ENCODE peak calls at places on chromosome 20, in nine cellular contexts. E, B, Y, X, S, U, M, O and Z are unnamed samples.

GRCh38 chr20:45771182-45771759 is 20.4 kb downstream of the WFDC3 start:
- DNase-seq in U (peak), X (peak), Y (peak), O (peak), B (peak), M (peak), S (peak), E (peak), Z (peak)

GRCh38 chr20:5489596-5489995 is 172.8 kb upstream of the PROKR2 start:
- DNase-seq in M (no peak), B (no peak), X (no peak), O (no peak), S (no peak), U (no peak), Y (no peak), E (no peak), Z (no peak)

GRCh38 chr20:19260412-19261090 is 48.1 kb downstream of the SLC24A3 start:
- DNase-seq in Y (no peak), U (no peak), M (no peak), S (no peak), O (no peak), B (no peak), E (no peak), X (no peak), Z (no peak)

GRCh38 chr20:44084891-44085290 is 102.1 kb downstream of the JPH2 start:
- DNase-seq in B (no peak), X (no peak), E (no peak), U (no peak), M (no peak), S (peak), O (no peak), Y (no peak), Z (no peak)

GRCh38 chr20:986733-987355 is 15.3 kb downstream of the RSPO4 start:
- DNase-seq in S (no peak), E (no peak), O (no peak), M (no peak), U (no peak), Y (no peak), X (no peak), B (no peak), Z (no peak)

GRCh38 chr20:53643031-53643832 is 49.6 kb upstream of the ZNF217 start:
- DNase-seq in M (no peak), Y (no peak), B (peak), O (no peak), X (no peak), E (peak), U (peak), S (no peak), Z (no peak)

GRCh38 chr20:14291502-14291901 is 45.9 kb downstream of the FLRT3 start:
- DNase-seq in Y (no peak), X (no peak), O (no peak), M (no peak), B (no peak), E (no peak), S (no peak), U (no peak), Z (no peak)

GRCh38 chr20:18587665-18588553 is at the start of gene DTD1:
- DNase-seq in X (peak), E (peak), O (peak), U (peak), B (peak), M (peak), Y (peak), S (peak), Z (peak)

GRCh38 chr20:46255440-46256104 is 52.7 kb downstream of the CDH22 start:
- DNase-seq in S (peak), M (peak), E (peak), O (peak), B (peak), X (peak), Y (peak), U (peak), Z (peak)

GRCh38 chr20:44805991-44806729 is 4.2 kb downstream of the RIMS4 start:
- DNase-seq in M (peak), O (no peak), E (no peak), B (no peak), Y (peak), S (no peak), U (peak), X (peak), Z (peak)

GRCh38 chr20:32007787-32008616 is 2.2 kb upstream of the CCM2L start:
- DNase-seq in M (no peak), E (no peak), B (no peak), Y (peak), O (no peak), X (peak), U (no peak), S (no peak), Z (no peak)

GRCh38 chr20:18983796-18984195 is 170.2 kb downstream of the SCP2D1 start:
- DNase-seq in Y (no peak), E (no peak), B (no peak), O (no peak), X (no peak), S (no peak), U (no peak), M (no peak), Z (no peak)

GRCh38 chr20:483791-484644 is 21.7 kb upstream of the TBC1D20 start:
- DNase-seq in B (no peak), E (no peak), S (no peak), Y (peak), U (no peak), M (peak), X (no peak), O (no peak), Z (no peak)

GRCh38 chr20:46978871-46979536 is 84.4 kb downstream of the EYA2 start:
- DNase-seq in E (no peak), X (no peak), B (no peak), M (no peak), Y (no peak), S (peak), U (no peak), O (no peak), Z (no peak)

GRCh38 chr20:47598911-47599745 is 97.4 kb downstream of the NCOA3 start:
- DNase-seq in O (no peak), B (no peak), E (no peak), X (no peak), Y (no peak), M (no peak), U (no peak), S (no peak), Z (no peak)

GRCh38 chr20:25553819-25554296 is 31.5 kb downstream of the NINL start:
- DNase-seq in X (no peak), M (peak), Y (no peak), E (no peak), O (peak), S (no peak), U (peak), B (no peak), Z (no peak)

GRCh38 chr20:12371955-12372354 is 454.3 kb downstream of the BTBD3 start:
- DNase-seq in O (no peak), Y (no peak), U (no peak), S (no peak), X (no peak), M (no peak), E (no peak), B (no peak), Z (no peak)

GRCh38 chr20:39607124-39607523 is 645.0 kb downstream of the DHX35 start:
- DNase-seq in E (no peak), U (no peak), B (no peak), O (no peak), S (no peak), Y (no peak), X (no peak), M (no peak), Z (no peak)

GRCh38 chr20:5663396-5663795 is 86.8 kb upstream of the SHLD1 start:
- DNase-seq in S (no peak), U (no peak), Y (no peak), E (no peak), B (no peak), O (peak), X (no peak), M (no peak), Z (no peak)

GRCh38 chr20:38131588-38132121 is 33.4 kb downstream of the TGM2 start:
- DNase-seq in Y (no peak), E (no peak), M (no peak), U (no peak), B (peak), O (no peak), S (no peak), X (no peak), Z (no peak)

GRCh38 chr20:48717095-48717958 is 110.5 kb downstream of the PREX1 start:
- DNase-seq in S (no peak), M (no peak), B (no peak), E (no peak), Y (no peak), U (no peak), O (no peak), X (no peak), Z (peak)

GRCh38 chr20:10666221-10667076 is 7.3 kb downstream of the JAG1 start:
- DNase-seq in E (no peak), Y (no peak), S (peak), M (no peak), U (no peak), B (no peak), O (no peak), X (no peak), Z (no peak)
- H3K4me3 ChIP-seq in E (no peak), Y (no peak), S (peak), M (no peak), U (no peak), B (no peak), O (no peak), X (peak), Z (peak)

DNA sequence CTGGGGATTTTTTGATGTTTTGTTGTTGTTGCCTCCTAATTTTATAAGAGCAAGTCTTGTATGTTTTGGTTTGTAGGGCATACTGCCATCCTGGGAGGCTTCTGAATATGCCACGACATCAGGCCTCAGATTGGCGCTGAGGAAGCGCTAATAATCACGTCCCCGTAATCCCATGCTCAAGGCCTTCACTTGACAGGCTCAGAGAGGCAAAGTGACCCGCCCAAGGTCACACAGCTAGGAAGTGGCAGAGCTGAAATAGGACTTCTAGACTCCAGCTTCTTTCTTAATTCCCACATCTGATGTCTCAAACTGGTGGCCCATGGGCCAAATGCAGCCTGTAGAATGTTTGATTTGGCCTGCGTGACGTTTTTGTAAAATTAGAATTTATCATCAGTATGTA is 73.5 kb upstream of the PTPN1 start:
- DNase-seq in Y (no peak), B (no peak), X (no peak), E (no peak), M (no peak), U (no peak), S (no peak), O (no peak), Z (no peak)
- H3K27ac ChIP-seq in Y (no peak), B (no peak), X (peak), E (no peak), M (no peak), U (no peak), S (peak), O (no peak), Z (no peak)

GRCh38 chr20:33443512-33444239 is at the start of gene SNTA1:
- DNase-seq in Y (peak), M (peak), S (peak), X (peak), B (peak), E (peak), O (peak), U (peak), Z (peak)

GRCh38 chr20:33442136-33443005 is 1.2 kb downstream of the SNTA1 start:
- DNase-seq in S (no peak), Y (no peak), E (no peak), B (no peak), X (no peak), M (no peak), U (no peak), O (no peak), Z (no peak)

GRCh38 chr20:33445881-33446615 is 2.5 kb upstream of the SNTA1 start:
- DNase-seq in S (no peak), E (no peak), Y (no peak), U (no peak), X (no peak), M (no peak), B (no peak), O (no peak), Z (no peak)

GRCh38 chr20:33443006-33443511 is 504 bp downstream of the SNTA1 start:
- DNase-seq in E (peak), M (peak), Y (no peak), S (no peak), X (peak), U (peak), O (no peak), B (no peak), Z (no peak)

GRCh38 chr20:33444797-33445560 is 1.4 kb upstream of the SNTA1 start:
- DNase-seq in E (peak), O (peak), S (no peak), X (peak), U (peak), Y (no peak), M (no peak), B (no peak), Z (no peak)
- TF ChIP-seq CTCF in E (no peak), O (peak), S (no peak), X (peak), U (peak), Y (peak), M (no peak), B (peak), Z (peak)

DNA sequence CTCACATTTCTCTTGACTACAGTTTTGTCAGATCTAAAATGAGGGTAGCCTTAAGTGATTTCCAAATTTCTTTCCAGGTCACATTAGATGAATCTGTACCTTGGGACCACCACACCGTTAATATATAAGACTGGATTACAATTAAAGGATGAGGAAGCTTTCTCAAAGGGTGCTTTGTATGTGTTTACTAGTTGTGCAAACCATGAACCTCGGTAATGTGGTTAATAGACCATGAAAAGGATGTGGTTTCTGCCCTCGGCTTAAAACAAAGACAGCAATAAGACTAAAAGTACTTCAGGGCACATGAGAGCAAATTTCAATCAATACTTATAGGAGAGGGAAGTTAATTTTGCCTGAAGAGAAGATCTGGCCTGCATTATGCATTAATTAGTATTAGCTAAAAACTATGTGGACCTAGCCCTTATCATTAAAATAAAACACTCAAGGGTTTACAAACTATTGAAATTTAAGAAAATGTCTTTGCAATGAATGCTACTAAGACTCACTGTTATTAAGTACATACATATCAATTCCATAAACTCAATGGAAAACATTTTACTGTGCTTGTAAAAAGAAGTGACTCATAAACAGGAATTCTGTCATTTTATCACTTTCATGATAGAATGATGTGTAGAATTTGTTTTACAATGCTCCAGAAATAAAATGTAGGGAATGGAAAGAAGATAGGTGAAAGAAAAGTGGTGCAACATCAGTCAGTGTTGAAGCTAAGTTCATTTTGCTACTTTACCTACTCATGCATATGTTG is 936 bp upstream of the TMX4 start:
- DNase-seq in M (no peak), S (no peak), B (peak), O (peak), Y (no peak), X (no peak), U (no peak), E (no peak), Z (no peak)
- H3K4me3 ChIP-seq in M (peak), S (peak), B (peak), O (no peak), Y (no peak), X (peak), U (no peak), E (no peak), Z (peak)

DNA sequence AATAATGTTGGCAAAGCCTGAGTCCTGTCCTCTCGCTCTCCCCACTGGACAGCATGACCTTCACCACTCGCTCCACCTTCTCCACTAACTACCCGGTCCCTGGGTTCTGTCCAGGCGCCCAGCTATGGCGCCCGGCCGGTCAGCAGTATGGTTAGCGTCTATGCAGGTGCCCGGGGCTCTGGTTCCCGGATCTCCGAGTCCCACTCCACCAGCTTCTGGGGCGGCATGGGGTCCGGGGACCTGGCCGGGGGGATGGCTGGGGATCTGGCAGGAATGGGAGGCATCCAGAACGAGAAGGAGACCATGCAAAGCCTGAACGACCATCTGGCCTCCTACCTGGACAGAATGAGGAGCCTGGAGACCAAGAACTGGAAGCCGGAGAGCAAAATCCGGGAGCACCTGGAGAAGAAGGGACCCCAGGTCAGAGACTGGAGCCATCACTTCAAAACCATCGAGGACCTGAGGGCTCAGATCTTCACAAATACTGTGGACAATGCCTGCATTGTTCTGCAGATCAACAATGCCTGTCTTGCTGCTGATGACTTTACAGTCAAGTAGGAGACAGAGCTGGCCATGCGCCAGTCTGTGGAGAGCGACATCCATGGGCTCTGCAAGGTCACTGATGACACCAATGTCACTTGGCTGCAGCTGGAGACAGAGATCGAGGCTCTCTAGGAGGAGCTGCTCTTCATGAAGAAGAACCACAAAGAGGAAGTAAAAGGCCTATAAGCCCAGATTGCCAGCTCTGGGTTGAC is 20.7 kb downstream of the RNF114 start:
- DNase-seq in E (no peak), U (no peak), O (peak), Y (no peak), S (no peak), B (no peak), X (peak), M (no peak), Z (peak)
- H3K27ac ChIP-seq in E (no peak), U (no peak), O (peak), Y (no peak), S (no peak), B (no peak), X (no peak), M (no peak), Z (peak)

DNA sequence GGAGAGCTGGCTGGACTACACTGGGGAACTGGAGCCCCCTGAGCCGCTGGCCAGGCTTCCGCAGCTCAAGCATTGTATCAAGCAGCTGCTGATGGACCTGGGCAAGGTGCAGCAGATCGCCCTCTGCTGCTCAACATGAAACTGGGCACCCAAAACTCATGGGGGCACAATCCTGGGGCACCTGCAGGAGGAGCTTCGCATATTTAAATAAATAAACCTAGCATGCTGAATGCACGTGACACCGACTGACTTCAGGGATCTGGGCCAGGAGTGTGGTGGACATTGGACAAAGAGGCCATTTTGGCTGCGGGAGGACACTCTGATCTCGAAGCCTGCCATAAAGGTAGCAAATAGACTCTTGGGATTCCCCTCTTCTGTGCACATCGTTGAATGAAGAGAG is 6.8 kb downstream of the SCAND1 start:
- DNase-seq in O (peak), X (no peak), M (no peak), E (peak), Y (no peak), U (peak), S (no peak), B (no peak), Z (no peak)
- TF ChIP-seq CTCF in O (peak), X (no peak), M (no peak), E (peak), Y (no peak), U (peak), S (no peak), B (peak), Z (no peak)

DNA sequence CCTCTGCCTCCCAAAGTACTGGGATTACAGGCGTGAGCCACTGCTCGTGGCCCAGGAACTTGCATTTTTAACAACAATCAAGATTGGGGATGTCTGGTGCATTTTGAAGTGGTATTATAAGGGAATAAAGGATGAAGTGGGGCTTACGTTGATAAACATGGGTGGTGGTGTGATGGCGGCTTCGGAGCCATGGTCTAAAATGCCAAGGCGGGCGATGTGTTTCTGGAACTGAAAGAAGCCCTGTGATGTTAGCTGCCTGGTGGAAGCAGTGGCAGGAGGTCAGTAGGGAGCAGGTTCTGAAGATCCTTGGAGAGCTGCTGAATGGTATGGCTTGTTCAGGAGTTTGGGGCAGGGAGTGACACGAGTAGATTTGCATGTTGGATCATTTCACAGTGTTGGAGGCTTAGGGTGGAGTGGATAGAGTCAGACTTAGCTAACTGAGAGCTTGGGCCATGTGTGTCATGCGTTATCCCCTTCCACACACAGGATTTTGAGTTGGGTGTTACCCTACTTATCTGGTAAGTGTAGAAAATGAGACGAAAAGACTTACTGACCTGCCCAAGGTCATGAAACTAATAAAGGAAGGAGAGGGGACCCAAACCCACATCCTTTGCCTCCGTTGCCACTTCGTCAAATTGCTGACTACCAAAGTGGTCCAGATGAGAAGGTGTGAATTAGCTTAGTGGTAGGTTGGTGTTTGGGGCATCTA is 1.5 kb downstream of the NELFCD start:
- DNase-seq in S (no peak), U (peak), X (no peak), Y (no peak), B (no peak), O (no peak), M (no peak), E (no peak), Z (no peak)
- H3K4me3 ChIP-seq in S (peak), U (no peak), X (peak), Y (no peak), B (peak), O (peak), M (peak), E (peak), Z (peak)

DNA sequence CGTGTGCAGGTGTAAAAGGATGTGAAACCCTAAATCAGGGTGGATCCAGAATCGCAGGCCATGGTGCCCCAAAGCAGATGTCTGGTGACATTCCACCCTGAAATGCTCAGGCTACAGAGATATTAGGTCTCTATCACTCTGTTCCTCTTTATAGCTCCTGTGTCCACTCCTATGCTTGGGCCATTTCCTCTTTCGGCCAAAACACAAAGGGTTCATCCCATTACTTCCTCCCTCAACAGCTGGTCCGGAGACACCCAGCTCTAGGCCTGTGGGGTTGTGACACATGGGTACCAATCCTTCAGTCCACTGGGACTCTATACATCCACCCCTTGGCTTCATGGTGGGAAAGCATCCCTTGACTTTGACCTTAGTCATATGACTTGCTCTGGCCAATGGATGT is 1.7 kb upstream of the SIGLEC1 start:
- DNase-seq in E (no peak), Y (no peak), S (no peak), M (no peak), X (no peak), U (no peak), O (no peak), B (no peak), Z (no peak)
- H3K27ac ChIP-seq in E (no peak), Y (no peak), S (no peak), M (no peak), X (no peak), U (no peak), O (no peak), B (no peak), Z (no peak)